ENCODE peak calls at places on chromosomes 1 and 21, in four cellular contexts. W is GM12878, M is K562, D is HepG2. K is an unnamed sample.

GRCh38 chr21:34128124-34128523 is 54.7 kb downstream of the MRPS6 start:
- DNase-seq in D (no peak), W (no peak), M (no peak), K (no peak)

GRCh38 chr1:29839726-29840125 is 603.4 kb downstream of the PTPRU start:
- DNase-seq in W (no peak), M (no peak), D (no peak), K (no peak)

GRCh38 chr1:32273389-32274208 is 18.3 kb upstream of the HDAC1 start:
- DNase-seq in D (peak), M (no peak), W (no peak), K (no peak)

GRCh38 chr1:55402676-55403464 is 187.7 kb upstream of the USP24 start:
- DNase-seq in M (no peak), W (no peak), D (no peak), K (no peak)

GRCh38 chr1:205581321-205581980 is 50.4 kb downstream of the ELK4 start:
- DNase-seq in W (no peak), D (no peak), M (no peak), K (no peak)

GRCh38 chr1:15610167-15610566 is 7.1 kb upstream of the DDI2 start:
- DNase-seq in D (peak), W (no peak), M (no peak), K (no peak)

GRCh38 chr21:14383596-14384210 is 757 bp upstream of the HSPA13 start:
- DNase-seq in W (peak), D (no peak), M (no peak), K (peak)

GRCh38 chr1:192809286-192810252 is 730 bp downstream of the RGS2 start:
- DNase-seq in W (no peak), D (no peak), M (peak), K (peak)

GRCh38 chr21:31505975-31506374 is 153.5 kb upstream of the SOD1 start:
- DNase-seq in D (no peak), W (no peak), M (no peak), K (no peak)

GRCh38 chr1:40646385-40646784 is 19.1 kb downstream of the RIMS3 start:
- DNase-seq in W (no peak), M (no peak), D (peak), K (no peak)

GRCh38 chr1:10208537-10208936 is 1.8 kb upstream of the KIF1B start:
- DNase-seq in D (no peak), W (no peak), M (no peak), K (no peak)

GRCh38 chr1:60895167-60896124 is 186.9 kb upstream of the NFIA start:
- DNase-seq in W (no peak), D (no peak), M (peak), K (no peak)

GRCh38 chr1:35605882-35606182 is 32.7 kb downstream of the TFAP2E start:
- DNase-seq in D (no peak), W (no peak), M (no peak), K (no peak)

GRCh38 chr1:46489638-46490602 is at the start of gene DMBX1:
- DNase-seq in M (peak), W (no peak), D (no peak), K (peak)

GRCh38 chr1:228445867-228446584 is 29.4 kb upstream of the TRIM17 start:
- DNase-seq in D (no peak), W (no peak), M (peak), K (no peak)
- TF ChIP-seq FOXM1 in D (no peak), W (no peak), M (no peak), K (no peak)

GRCh38 chr1:43879414-43879813 is 54.2 kb upstream of the ARTN start:
- DNase-seq in W (no peak), D (no peak), M (no peak), K (no peak)
- TF ChIP-seq FOXK2 in W (no peak), D (no peak), M (no peak), K (no peak)

GRCh38 chr1:108141604-108142003 is 58.5 kb downstream of the SLC25A24 start:
- DNase-seq in D (no peak), M (no peak), W (no peak), K (no peak)
- TF ChIP-seq FOXM1 in D (no peak), M (no peak), W (no peak), K (no peak)

GRCh38 chr21:28336299-28336698 is 656.4 kb downstream of the LTN1 start:
- DNase-seq in M (no peak), D (peak), W (no peak), K (no peak)

GRCh38 chr21:28338906-28339305 is 653.8 kb downstream of the LTN1 start:
- DNase-seq in D (no peak), W (no peak), M (no peak), K (no peak)

GRCh38 chr21:28339403-28339802 is 653.3 kb downstream of the LTN1 start:
- DNase-seq in D (no peak), W (no peak), M (no peak), K (no peak)

GRCh38 chr21:28334407-28334806 is 658.3 kb downstream of the LTN1 start:
- DNase-seq in D (no peak), W (no peak), M (no peak), K (no peak)

GRCh38 chr21:28337319-28337718 is 655.4 kb downstream of the LTN1 start:
- DNase-seq in W (no peak), D (peak), M (no peak), K (no peak)
- TF ChIP-seq FOXK2 in W (no peak), D (no peak), M (no peak), K (no peak)

K was measured in HEK293T.